ENCODE peak calls at places on chromosomes 1 and 21, in seven cellular contexts. P is lung, F is tibial artery, S is substantia nigra, G is neural progenitor cell, D is mesenchymal stem cell, K is right lobe of liver. L is an unnamed sample.

GRCh38 chr21:42784276-42784675 is 95.1 kb downstream of the WDR4 start:
- DNase-seq in D (no peak), K (no peak), P (no peak), G (no peak), F (no peak), S (no peak), L (no peak)

GRCh38 chr1:213292653-213293052 is 241.6 kb downstream of the RPS6KC1 start:
- DNase-seq in P (no peak), S (no peak), K (no peak), D (no peak), F (no peak), G (no peak), L (no peak)

GRCh38 chr1:178345238-178345637 is 151.5 kb downstream of the CLEC20A start:
- DNase-seq in S (no peak), G (no peak), D (no peak), F (no peak), K (no peak), P (no peak), L (no peak)

GRCh38 chr1:211472724-211473123 is 19.2 kb downstream of the RD3 start:
- DNase-seq in F (no peak), K (no peak), D (no peak), G (no peak), P (no peak), S (no peak), L (no peak)

GRCh38 chr21:39645331-39645730 is 32.6 kb downstream of the B3GALT5 start:
- DNase-seq in G (no peak), D (no peak), K (no peak), S (no peak), F (no peak), P (no peak), L (no peak)

GRCh38 chr21:34592120-34592561 is 22.8 kb downstream of the RCAN1 start:
- DNase-seq in P (no peak), K (no peak), S (no peak), G (no peak), D (peak; percentile 66), F (peak; percentile 72), L (no peak)

GRCh38 chr1:60757485-60757884 is 324.9 kb upstream of the NFIA start:
- DNase-seq in P (no peak), S (no peak), K (no peak), G (no peak), F (no peak), D (no peak), L (no peak)

GRCh38 chr1:91650764-91651163 is 150.1 kb downstream of the CDC7 start:
- DNase-seq in G (no peak), K (no peak), D (peak; percentile 98), F (peak; percentile 94), S (no peak), P (peak; percentile 63), L (no peak)

GRCh38 chr1:24535778-24536177 is 20.1 kb upstream of the NCMAP start:
- DNase-seq in D (no peak), G (no peak), P (no peak), K (no peak), F (no peak), S (no peak), L (no peak)
- H3K27ac ChIP-seq in D (no peak overlapping the region), G (no peak overlapping the region), P (no peak overlapping the region), K (no peak overlapping the region), F (no peak overlapping the region), S (no peak overlapping the region), L (no peak overlapping the region)

DNA sequence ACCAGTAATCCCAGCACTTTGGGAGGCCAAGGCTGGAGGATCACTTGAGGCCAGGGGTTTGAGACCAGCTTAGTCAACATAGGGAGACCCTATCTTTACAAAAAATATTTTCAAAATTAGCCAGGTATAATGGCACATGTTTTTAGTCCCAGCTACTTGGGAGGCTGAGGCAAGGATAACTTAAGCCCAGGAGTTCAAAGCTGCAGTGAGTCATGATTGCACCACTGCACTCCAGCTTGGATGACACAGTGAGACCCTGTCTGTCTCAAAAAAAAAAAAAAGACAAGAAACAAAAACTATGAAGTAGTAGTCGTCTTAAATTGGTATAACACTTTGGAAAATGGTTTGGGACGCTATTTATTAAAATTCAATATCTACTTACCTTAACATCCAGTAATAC is 7.7 kb downstream of the AIM2 start:
- DNase-seq in S (no peak), P (no peak), F (no peak), D (peak; percentile 64), K (no peak), G (no peak), L (no peak)
- H3K27ac ChIP-seq in S (no peak overlapping the region), P (no peak overlapping the region), F (no peak overlapping the region), D (no peak overlapping the region), K (no peak overlapping the region), G (no peak overlapping the region), L (no peak overlapping the region)

GRCh38 chr21:14482165-14482564 is 64.0 kb downstream of the SAMSN1 start:
- DNase-seq in P (no peak), D (no peak), K (no peak), S (no peak), F (no peak), G (no peak), L (no peak)
- H3K27ac ChIP-seq in P (no peak overlapping the region), D (no peak overlapping the region), K (no peak overlapping the region), S (no peak overlapping the region), F (no peak overlapping the region), G (no peak overlapping the region), L (no peak overlapping the region)

DNA sequence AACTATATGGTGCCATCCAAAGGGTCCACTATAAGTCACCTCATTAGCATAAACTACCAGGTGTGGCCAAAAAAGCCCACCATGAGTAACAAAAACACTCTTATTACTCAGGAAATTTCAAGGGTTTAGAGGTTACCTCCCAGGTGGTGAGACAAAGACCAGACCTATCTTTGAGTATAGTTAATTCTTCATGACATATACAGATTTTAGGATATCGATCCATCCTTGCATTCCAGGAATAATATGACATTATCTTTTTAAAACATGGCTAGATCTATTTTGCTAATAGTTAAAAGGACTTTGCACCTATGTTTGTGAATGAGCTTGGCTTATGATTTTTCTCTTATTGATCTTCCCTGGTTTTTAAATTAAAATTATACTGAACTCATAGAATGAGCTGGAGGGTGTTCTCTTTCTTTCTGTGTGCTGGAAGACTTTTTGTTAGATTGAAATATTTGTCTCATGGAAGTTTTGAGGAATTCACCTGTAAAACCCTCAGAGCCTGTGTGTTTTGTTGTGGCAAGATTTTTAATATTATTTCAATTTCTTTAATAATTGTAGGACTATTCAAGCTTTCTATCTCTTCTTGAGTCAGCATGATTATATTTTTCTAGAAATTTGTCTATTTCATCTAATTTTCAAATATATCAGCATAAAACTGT is 138.7 kb upstream of the SLC45A1 start:
- DNase-seq in G (no peak), F (no peak), D (no peak), S (no peak), K (no peak), P (no peak), L (no peak)
- H3K27ac ChIP-seq in G (no peak overlapping the region), F (no peak overlapping the region), D (no peak overlapping the region), S (no peak overlapping the region), K (no peak overlapping the region), P (no peak overlapping the region), L (no peak overlapping the region)

GRCh38 chr1:174322202-174322862 is 125.4 kb upstream of the GPR52 start:
- DNase-seq in S (no peak), D (no peak), G (no peak), K (no peak), F (no peak), P (no peak), L (no peak)
- H3K27ac ChIP-seq in S (no peak overlapping the region), D (no peak overlapping the region), G (no peak overlapping the region), K (no peak overlapping the region), F (no peak overlapping the region), P (no peak overlapping the region), L (no peak overlapping the region)

GRCh38 chr1:234694661-234695060 is 84.7 kb upstream of the IRF2BP2 start:
- DNase-seq in K (no peak), F (no peak), S (no peak), G (no peak), D (no peak), P (no peak), L (no peak)

GRCh38 chr1:234689236-234689635 is 79.3 kb upstream of the IRF2BP2 start:
- DNase-seq in G (peak; percentile 33), P (no peak), K (no peak), D (no peak), S (no peak), F (no peak), L (no peak)

GRCh38 chr1:234692961-234693360 is 83.0 kb upstream of the IRF2BP2 start:
- DNase-seq in G (no peak), F (no peak), D (no peak), S (no peak), K (no peak), P (no peak), L (no peak)

GRCh38 chr1:234687011-234687410 is 77.0 kb upstream of the IRF2BP2 start:
- DNase-seq in K (no peak), F (no peak), P (no peak), G (no peak), S (no peak), D (no peak), L (no peak)

GRCh38 chr1:234691567-234691966 is 81.6 kb upstream of the IRF2BP2 start:
- DNase-seq in K (no peak), F (no peak), G (no peak), D (no peak), S (no peak), P (no peak), L (no peak)
- H3K27ac ChIP-seq in K (no peak overlapping the region), F (no peak overlapping the region), G (no peak overlapping the region), D (no peak overlapping the region), S (no peak overlapping the region), P (no peak overlapping the region), L (no peak overlapping the region)